ENCODE peak calls at places on chromosomes 13 and 19, in six cellular contexts. X is activated CD4-positive, alpha-beta T cell treated with anti-CD3 and anti-CD28 coated beads for 48 hours; G is GM18507; S is ELF-1; E is stimulated activated effector memory CD8-positive, alpha-beta T cell treated with anti-CD3 and anti-CD28 coated beads, Interleukin-12 subunit alpha, Interleukin-12 subunit beta, amount 100 ng/mL, for 72 hours; P is HL-60. Z is an unnamed sample.

GRCh38 chr19:51546650-51547396 is 15.4 kb upstream of the SIGLEC6 start:
- DNase-seq in E (no peak), S (peak), X (peak), G (no peak), P (peak), Z (no peak)

GRCh38 chr13:42574011-42574410 is at the start of gene TNFSF11:
- DNase-seq in X (peak), E (no peak), P (no peak), G (no peak), S (peak), Z (no peak)

GRCh38 chr13:37295046-37295445 is 189.6 kb upstream of the CSNK1A1L start:
- DNase-seq in P (no peak), E (no peak), S (no peak), G (no peak), X (no peak), Z (no peak)

GRCh38 chr19:5489511-5489910 is 34.3 kb downstream of the ZNRF4 start:
- DNase-seq in G (no peak), X (no peak), E (no peak), S (no peak), P (no peak), Z (no peak)

GRCh38 chr13:48573213-48573612 is 40.3 kb upstream of the RCBTB2 start:
- DNase-seq in E (no peak), P (no peak), X (no peak), G (no peak), S (no peak), Z (no peak)

GRCh38 chr19:54551293-54551692 is 22.3 kb upstream of the LILRA2 start:
- DNase-seq in X (no peak), S (no peak), G (peak), P (no peak), E (no peak), Z (no peak)

GRCh38 chr13:100156786-100157185 is 67.9 kb downstream of the PCCA start:
- DNase-seq in E (no peak), G (no peak), X (no peak), P (no peak), S (no peak), Z (no peak)

GRCh38 chr19:21491161-21491560 is 14.2 kb upstream of the ZNF429 start:
- DNase-seq in X (no peak), E (no peak), S (no peak), P (no peak), G (no peak), Z (no peak)

GRCh38 chr13:32200741-32201140 is 114.4 kb downstream of the ZAR1L start:
- DNase-seq in P (no peak), S (no peak), X (no peak), E (no peak), G (no peak), Z (no peak)

GRCh38 chr19:27972291-27973040 is 1240.5 kb downstream of the UQCRFS1 start:
- DNase-seq in S (peak), X (no peak), P (no peak), G (no peak), E (no peak), Z (no peak)

Z was measured in ovary.